ENCODE peak calls at places on chromosomes 11 and 22, in six cellular contexts. D, Z, L, S, K and X are unnamed samples.

GRCh38 chr11:11171854-11172253 is 181.2 kb downstream of the CSNK2A3 start:
- DNase-seq in D (no peak), Z (peak; percentile 7), L (no peak), S (no peak), K (no peak), X (no peak)

GRCh38 chr11:100821198-100821597 is 134.1 kb downstream of the ARHGAP42 start:
- DNase-seq in D (no peak), Z (no peak), L (no peak), S (no peak), K (no peak), X (no peak)

GRCh38 chr22:19873960-19874306 is 19.3 kb upstream of the GNB1L start:
- DNase-seq in D (no peak), Z (no peak), L (no peak), S (no peak), K (no peak), X (no peak)

GRCh38 chr11:14451825-14452224 is 47.8 kb downstream of the COPB1 start:
- DNase-seq in D (no peak), Z (no peak), L (no peak), S (no peak), K (no peak), X (no peak)

GRCh38 chr11:71310184-71310583 is 57.8 kb upstream of the SHANK2 start:
- DNase-seq in D (no peak), Z (no peak), L (no peak), S (no peak), K (no peak), X (no peak)

GRCh38 chr11:134079317-134079716 is 10.4 kb downstream of the JAM3 start:
- DNase-seq in D (no peak), Z (peak; percentile 52), L (no peak), S (no peak), K (no peak), X (no peak)

GRCh38 chr11:48307760-48308386 is 1.9 kb downstream of the OR4S1 start:
- DNase-seq in D (peak; percentile 54), Z (peak; percentile 9), L (peak; percentile 51), S (peak; percentile 5), K (no peak), X (peak; percentile 35)

GRCh38 chr11:62715150-62716130 is 8.0 kb downstream of the GNG3 start:
- DNase-seq in D (no peak), Z (no peak), L (no peak), S (no peak), K (peak; percentile 31), X (no peak)

GRCh38 chr11:57460017-57460755 is at the start of gene RTN4RL2:
- DNase-seq in D (peak; percentile 74), Z (peak; percentile 34), L (peak; percentile 26), S (no peak), K (no peak), X (no peak)

GRCh38 chr22:22787151-22787550 is 100.5 kb upstream of the IGLL5 start:
- DNase-seq in D (no peak), Z (no peak), L (no peak), S (no peak), K (no peak), X (no peak)

GRCh38 chr11:35751664-35752061 is 89.1 kb downstream of the TRIM44 start:
- DNase-seq in D (no peak), Z (peak; percentile 9), L (no peak), S (no peak), K (no peak), X (no peak)

GRCh38 chr11:23280088-23280487 is 419.8 kb upstream of the CCDC179 start:
- DNase-seq in D (no peak), Z (peak; percentile 94), L (no peak), S (no peak), K (no peak), X (no peak)

GRCh38 chr11:60563553-60564235 is 48.5 kb downstream of the MS4A13 start:
- DNase-seq in D (no peak), Z (no peak), L (no peak), S (peak; percentile 5), K (no peak), X (no peak)

GRCh38 chr11:43505171-43505570 is 146.5 kb downstream of the TTC17 start:
- DNase-seq in D (no peak), Z (no peak), L (no peak), S (no peak), K (no peak), X (no peak)

GRCh38 chr22:17388235-17388634 is 19.0 kb downstream of the CECR2 start:
- DNase-seq in D (no peak), Z (no peak), L (no peak), S (no peak), K (no peak), X (no peak)

GRCh38 chr22:48900626-48901025 is 927.0 kb downstream of the BRD1 start:
- DNase-seq in D (no peak), Z (no peak), L (no peak), S (no peak), K (no peak), X (no peak)

GRCh38 chr11:134390706-134391105 is 21.3 kb downstream of the B3GAT1 start:
- DNase-seq in D (no peak), Z (no peak), L (peak; percentile 68), S (no peak), K (no peak), X (no peak)

GRCh38 chr11:67482275-67482735 is 521 bp upstream of the AIP start:
- DNase-seq in D (no peak), Z (no peak), L (no peak), S (no peak), K (peak; percentile 54), X (no peak)

GRCh38 chr11:44893250-44894216 is 57.1 kb downstream of the TP53I11 start:
- DNase-seq in D (no peak), Z (no peak), L (peak; percentile 19), S (no peak), K (no peak), X (no peak)

GRCh38 chr22:25970996-25971811 is 198.1 kb upstream of the SEZ6L start:
- DNase-seq in D (no peak), Z (no peak), L (no peak), S (no peak), K (no peak), X (no peak)